ENCODE peak calls at places on chromosomes 12 and 14, in five cellular contexts. A is A549, V is WERI-Rb-1, L is uterus, I is colonic mucosa. F is an unnamed sample.

GRCh38 chr14:51157012-51157411 is 62.1 kb upstream of the TRIM9 start:
- DNase-seq in L (no peak), I (no peak), A (peak; percentile 30), V (no peak), F (no peak)

GRCh38 chr14:93132472-93133065 is 16.8 kb upstream of the ITPK1 start:
- DNase-seq in L (no peak), V (peak; percentile 51), I (peak; percentile 53), A (peak; percentile 57), F (no peak)

GRCh38 chr12:113002155-113002554 is 23.8 kb downstream of the OAS2 start:
- DNase-seq in A (peak; percentile 53), L (no peak), V (no peak), I (no peak), F (no peak)

GRCh38 chr12:182381-182883 is 31.5 kb downstream of the SLC6A12 start:
- DNase-seq in I (no peak), L (no peak), V (no peak), A (peak; percentile 25), F (no peak)

GRCh38 chr12:24661657-24662096 is 287.2 kb downstream of the BCAT1 start:
- DNase-seq in V (no peak), I (no peak), A (no peak), L (no peak), F (peak; percentile 43)

GRCh38 chr12:45558353-45558752 is 171.2 kb upstream of the ARID2 start:
- DNase-seq in I (no peak), V (no peak), A (no peak), L (no peak), F (no peak)

GRCh38 chr14:80350707-80351106 is 139.4 kb upstream of the DIO2 start:
- DNase-seq in A (no peak), L (no peak), V (no peak), I (no peak), F (no peak)

GRCh38 chr12:89051065-89051677 is 301.1 kb downstream of the DUSP6 start:
- DNase-seq in L (no peak), I (peak; percentile 44), V (peak; percentile 8), A (peak; percentile 74), F (no peak)

GRCh38 chr12:64890873-64891468 is 66.5 kb downstream of the TBC1D30 start:
- DNase-seq in L (no peak), A (peak; percentile 62), I (no peak), V (no peak), F (no peak)

GRCh38 chr12:127785535-127785934 is 481.4 kb upstream of the TMEM132C start:
- DNase-seq in A (no peak), I (no peak), L (peak; percentile 23), V (no peak), F (no peak)

GRCh38 chr14:94675036-94675435 is 62.8 kb downstream of the SERPINA3 start:
- DNase-seq in A (no peak), I (no peak), L (no peak), V (no peak), F (no peak)

GRCh38 chr12:117188961-117189724 is 1.1 kb downstream of the FBXO21 start:
- DNase-seq in V (no peak), A (peak; percentile 19), L (no peak), I (no peak), F (no peak)

GRCh38 chr12:11941601-11942360 is 129.0 kb upstream of the BCL2L14 start:
- DNase-seq in A (no peak), L (no peak), V (no peak), I (no peak), F (no peak)

GRCh38 chr12:110743571-110744093 is 941 bp upstream of the PPP1CC start:
- DNase-seq in L (peak; percentile 49), V (no peak), A (peak; percentile 48), I (peak; percentile 75), F (peak; percentile 49)

GRCh38 chr12:113299619-113300237 is 35.2 kb downstream of the SLC8B1 start:
- DNase-seq in V (peak; percentile 26), L (peak; percentile 59), A (peak; percentile 80), I (peak; percentile 33), F (no peak)

GRCh38 chr14:68669644-68670343 is 123.1 kb downstream of the ZFP36L1 start:
- DNase-seq in I (no peak), A (no peak), V (no peak), L (no peak), F (peak; percentile 22)

GRCh38 chr12:56633465-56634241 is 3.5 kb upstream of the BAZ2A start:
- DNase-seq in L (no peak), I (no peak), A (no peak), V (peak; percentile 26), F (no peak)

GRCh38 chr12:103887738-103888137 is 42.5 kb upstream of the HSP90B1 start:
- DNase-seq in L (no peak), V (no peak), I (no peak), A (no peak), F (no peak)

GRCh38 chr14:34214961-34215360 is 247.1 kb downstream of the SPTSSA start:
- DNase-seq in I (no peak), V (no peak), A (no peak), L (no peak), F (no peak)

GRCh38 chr12:19148860-19149259 is 19.3 kb downstream of the PLEKHA5 start:
- DNase-seq in I (no peak), A (no peak), L (no peak), V (no peak), F (no peak)

GRCh38 chr14:55841625-55842024 is 261.6 kb downstream of the KTN1 start:
- DNase-seq in A (no peak), I (no peak), V (no peak), L (no peak), F (no peak)

GRCh38 chr12:6769003-6769389 is 2.8 kb downstream of the PTMS start:
- DNase-seq in V (peak; percentile 97), I (peak; percentile 70), L (peak; percentile 65), A (peak; percentile 54), F (no peak)

GRCh38 chr12:14418526-14418925 is 53.0 kb downstream of the ATF7IP start:
- DNase-seq in A (no peak), V (no peak), I (no peak), L (no peak), F (no peak)

GRCh38 chr12:105069936-105070702 is 14.1 kb downstream of the ALDH1L2 start:
- DNase-seq in L (no peak), V (no peak), A (no peak), I (no peak), F (no peak)

GRCh38 chr12:88247241-88247643 is 105.1 kb downstream of the TMTC3 start:
- DNase-seq in V (no peak), A (peak; percentile 77), I (no peak), L (no peak), F (no peak)

GRCh38 chr12:14845350-14845750 is 2.0 kb upstream of the ART4 start:
- DNase-seq in I (peak; percentile 68), A (peak; percentile 64), L (peak; percentile 48), V (peak; percentile 48), F (no peak)

GRCh38 chr12:292186-292585 is 29.6 kb upstream of the SLC6A13 start:
- DNase-seq in I (no peak), V (no peak), A (no peak), L (no peak), F (no peak)

GRCh38 chr14:54772451-54772881 is 130.2 kb downstream of the GCH1 start:
- DNase-seq in A (no peak), L (no peak), I (no peak), V (no peak), F (no peak)

GRCh38 chr12:27431185-27431584 is 15.4 kb upstream of the SMCO2 start:
- DNase-seq in A (no peak), V (no peak), I (no peak), L (no peak), F (no peak)

GRCh38 chr14:102215071-102215470 is 75.4 kb downstream of the WDR20 start:
- DNase-seq in A (no peak), I (no peak), V (no peak), L (peak; percentile 37), F (no peak)

GRCh38 chr12:127570793-127571360 is 696.1 kb upstream of the TMEM132C start:
- DNase-seq in V (no peak), A (no peak), I (no peak), L (no peak), F (no peak)

GRCh38 chr12:46342562-46343033 is 30.0 kb downstream of the SLC38A2 start:
- DNase-seq in V (peak; percentile 52), L (no peak), A (peak; percentile 68), I (peak; percentile 29), F (no peak)

DNA sequence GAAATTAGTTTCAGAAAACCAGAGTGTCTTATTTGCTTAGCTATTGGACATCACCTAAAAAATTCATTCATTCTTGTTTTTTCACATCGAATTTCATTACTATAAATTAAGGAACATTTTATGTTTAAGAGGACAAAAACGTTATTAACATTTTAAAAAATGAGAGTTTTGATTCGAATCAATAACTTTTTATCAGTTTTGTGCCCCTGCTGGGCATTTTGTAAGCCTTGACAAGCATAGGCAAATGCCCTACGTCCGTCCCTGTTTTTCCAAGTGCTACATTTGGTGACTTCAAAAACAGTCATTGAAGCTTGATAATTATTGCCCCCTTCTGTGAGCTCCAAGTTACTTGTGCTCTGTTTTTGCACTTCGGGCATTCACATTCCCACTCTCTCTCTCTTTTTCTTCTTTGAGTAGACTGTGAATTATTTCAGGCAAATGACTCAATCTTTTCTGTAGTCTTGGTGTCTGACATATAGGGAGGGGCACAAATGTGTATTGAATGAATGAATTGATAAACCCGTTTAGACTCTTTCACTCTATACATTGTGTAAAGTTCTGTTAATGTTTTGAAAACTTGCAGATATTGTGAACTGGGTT is 1.2 kb downstream of the APAF1 start:
- DNase-seq in L (no peak), I (no peak), V (no peak), A (peak; percentile 33), F (no peak)
- TF ChIP-seq CTCF in L (no peak), I (no peak), V (no peak), A (no peak), F (no peak)

GRCh38 chr12:47585507-47585906 is 120.3 kb downstream of the RPAP3 start:
- DNase-seq in A (no peak), V (no peak), L (no peak), I (no peak), F (no peak)
- TF ChIP-seq CTCF in A (no peak), V (no peak), L (no peak), I (no peak), F (no peak)

GRCh38 chr12:26044592-26044991 is 80.2 kb downstream of the BHLHE41 start:
- DNase-seq in L (no peak), V (no peak), A (no peak), I (no peak), F (no peak)
- TF ChIP-seq CTCF in L (no peak), V (no peak), A (no peak), I (no peak), F (no peak)

DNA sequence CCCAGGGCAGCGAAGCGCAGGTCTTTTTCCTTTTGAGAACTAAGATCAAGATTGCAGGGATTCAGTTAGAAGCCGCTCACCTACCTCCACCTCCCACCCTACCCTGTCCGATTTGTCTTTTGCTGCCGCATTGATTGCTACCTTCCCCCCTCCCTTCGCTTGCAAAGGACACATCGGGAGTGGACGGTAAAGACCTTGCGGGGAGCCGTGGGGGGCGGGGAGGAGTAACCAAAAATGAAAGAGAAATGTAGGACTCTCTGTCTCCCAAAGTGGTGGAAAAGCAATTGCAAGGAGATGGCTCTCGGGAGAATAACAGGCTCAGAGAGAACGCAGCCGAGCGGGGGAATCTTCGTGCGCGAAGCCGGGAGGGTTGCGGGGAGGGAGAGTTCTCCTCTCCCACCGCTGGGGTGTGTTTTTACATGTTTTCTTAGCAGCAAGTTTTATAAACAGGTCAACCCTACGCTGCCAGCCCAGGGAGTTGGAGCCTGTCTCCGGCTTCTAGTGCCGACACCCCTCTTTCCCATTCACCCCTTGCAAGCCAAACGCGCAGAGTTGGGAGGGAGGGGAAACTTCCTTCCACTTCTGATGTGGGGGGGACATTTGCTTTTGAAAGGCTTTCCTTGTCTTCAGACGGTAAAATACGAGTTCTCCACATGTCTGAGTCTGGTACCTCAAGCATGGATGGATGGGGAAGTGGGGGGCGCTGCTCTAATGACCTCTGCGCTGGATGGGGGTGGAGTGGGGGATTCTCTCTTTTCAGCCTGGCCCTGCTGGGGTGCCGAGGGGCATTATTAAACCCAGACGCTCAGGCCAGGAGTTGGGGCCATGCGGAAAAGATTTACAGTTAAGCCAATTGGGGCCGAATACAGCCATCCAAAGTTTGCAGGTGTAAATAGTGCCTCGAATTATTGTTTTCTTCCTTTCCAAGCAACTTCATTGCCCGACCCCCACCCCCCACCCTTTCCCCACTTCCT is 8.9 kb upstream of the TBX3 start:
- DNase-seq in I (no peak), L (peak; percentile 41), A (no peak), V (no peak), F (no peak)
- TF ChIP-seq CTCF in I (no peak), L (no peak), A (no peak), V (no peak), F (no peak)

F was measured in omental fat pad.